ENCODE peak calls at places on chromosomes 11 and 22, in four cellular contexts. Q is naive thymus-derived CD4-positive, alpha-beta T cell; N is C1 segment of cervical spinal cord; I is iris pigment epithelial cell. Z is an unnamed sample.
A peak's percentile ranks its signal among the peaks of the same experiment; 100 is the strongest.

GRCh38 chr11:78424334-78425270 is 7.0 kb upstream of the GAB2 start:
- DNase-seq in Q (no peak), N (no peak), I (peak; percentile 78), Z (peak; percentile 67)

GRCh38 chr22:35604671-35605457 is 12.3 kb downstream of the MB start:
- DNase-seq in Q (no peak), N (no peak), I (peak; percentile 6), Z (no peak)

GRCh38 chr11:112285918-112286317 is 25.3 kb upstream of the PLET1 start:
- DNase-seq in Q (no peak), N (no peak), I (peak; percentile 76), Z (no peak)

GRCh38 chr11:55497068-55497467 is 57.2 kb upstream of the OR4C15 start:
- DNase-seq in Q (no peak), N (no peak), I (no peak), Z (no peak)

GRCh38 chr11:31645747-31646146 is 136.2 kb downstream of the ELP4 start:
- DNase-seq in Q (no peak), N (no peak), I (peak; percentile 93), Z (no peak)

GRCh38 chr11:45238724-45239123 is 47.4 kb downstream of the SYT13 start:
- DNase-seq in Q (no peak), N (no peak), I (peak; percentile 84), Z (no peak)

GRCh38 chr22:26949193-26949592 is 291.8 kb downstream of the MIAT start:
- DNase-seq in Q (no peak), N (no peak), I (peak; percentile 9), Z (no peak)

GRCh38 chr22:21665047-21665851 is 563 bp upstream of the PPIL2 start:
- DNase-seq in Q (no peak), N (no peak), I (no peak), Z (no peak)

GRCh38 chr22:38397189-38398097 is 57.6 kb downstream of the KCNJ4 start:
- DNase-seq in Q (no peak), N (peak; percentile 17), I (peak; percentile 26), Z (peak; percentile 40)

GRCh38 chr11:69558519-69558941 is 77.1 kb downstream of the LINC01488 start:
- DNase-seq in Q (peak; percentile 45), N (no peak), I (no peak), Z (no peak)

GRCh38 chr11:85767277-85767676 is 43.7 kb downstream of the SYTL2 start:
- DNase-seq in Q (no peak), N (no peak), I (no peak), Z (no peak)

GRCh38 chr11:120170741-120171261 is 32.9 kb upstream of the TRIM29 start:
- DNase-seq in Q (no peak), N (no peak), I (no peak), Z (no peak)

GRCh38 chr11:17423533-17424310 is 35.3 kb upstream of the KCNJ11 start:
- DNase-seq in Q (no peak), N (no peak), I (no peak), Z (no peak)

GRCh38 chr22:36377022-36377631 is 10.6 kb downstream of the MYH9 start:
- DNase-seq in Q (peak; percentile 85), N (no peak), I (no peak), Z (peak; percentile 66)

GRCh38 chr11:56948991-56949390 is 39.7 kb upstream of the OR5AK2 start:
- DNase-seq in Q (no peak), N (no peak), I (no peak), Z (no peak)

GRCh38 chr11:44601471-44602370 is 36.3 kb downstream of the CD82 start:
- DNase-seq in Q (no peak), N (no peak), I (no peak), Z (peak; percentile 54)

GRCh38 chr22:42930810-42931420 is 73.8 kb upstream of the ARFGAP3 start:
- DNase-seq in Q (no peak), N (no peak), I (peak; percentile 50), Z (no peak)

GRCh38 chr11:67252831-67253239 is 13.4 kb upstream of the GRK2 start:
- DNase-seq in Q (peak; percentile 48), N (peak; percentile 22), I (peak; percentile 51), Z (no peak)

GRCh38 chr11:117187428-117187798 is 8.9 kb downstream of the SIDT2 start:
- DNase-seq in Q (no peak), N (no peak), I (no peak), Z (no peak)

GRCh38 chr11:126090452-126090851 is 27.8 kb upstream of the CDON start:
- DNase-seq in Q (no peak), N (no peak), I (no peak), Z (no peak)

GRCh38 chr11:103413266-103413888 is 304.2 kb downstream of the DYNC2H1 start:
- DNase-seq in Q (no peak), N (no peak), I (peak; percentile 50), Z (no peak)

GRCh38 chr11:114317738-114318137 is 21.5 kb downstream of the NNMT start:
- DNase-seq in Q (no peak), N (no peak), I (no peak), Z (no peak)

GRCh38 chr11:8223513-8223899 is 40.2 kb downstream of the LMO1 start:
- DNase-seq in Q (no peak), N (no peak), I (peak; percentile 36), Z (no peak)

GRCh38 chr22:35315855-35316745 is 16.4 kb downstream of the TOM1 start:
- DNase-seq in Q (no peak), N (no peak), I (no peak), Z (no peak)

GRCh38 chr11:77174559-77174958 is 46.5 kb downstream of the MYO7A start:
- DNase-seq in Q (no peak), N (no peak), I (no peak), Z (no peak)

GRCh38 chr22:46596819-46597218 is 23.4 kb upstream of the GRAMD4 start:
- DNase-seq in Q (no peak), N (no peak), I (no peak), Z (no peak)

GRCh38 chr11:95318459-95318858 is 87.5 kb upstream of the SESN3 start:
- DNase-seq in Q (no peak), N (no peak), I (no peak), Z (no peak)

GRCh38 chr11:44096360-44097188 is 1.1 kb downstream of the EXT2 start:
- DNase-seq in Q (peak; percentile 8), N (no peak), I (no peak), Z (no peak)

GRCh38 chr11:9320047-9320446 is 5.7 kb upstream of the TMEM41B start:
- DNase-seq in Q (no peak), N (no peak), I (peak; percentile 20), Z (no peak)

GRCh38 chr11:59221438-59221837 is 8.7 kb upstream of the MPEG1 start:
- DNase-seq in Q (no peak), N (no peak), I (peak; percentile 93), Z (no peak)

GRCh38 chr11:32400196-32400595 is 35.1 kb downstream of the WT1 start:
- DNase-seq in Q (no peak), N (no peak), I (peak; percentile 50), Z (no peak)

GRCh38 chr11:34356918-34357645 is 728 bp downstream of the ABTB2 start:
- DNase-seq in Q (peak; percentile 52), N (peak; percentile 45), I (peak; percentile 72), Z (peak; percentile 37)

GRCh38 chr11:133948711-133949110 is 8.1 kb downstream of the IGSF9B start:
- DNase-seq in Q (no peak), N (no peak), I (no peak), Z (no peak)

GRCh38 chr11:88475991-88476418 is 138.5 kb upstream of the CTSC start:
- DNase-seq in Q (no peak), N (no peak), I (peak; percentile 10), Z (no peak)

GRCh38 chr11:30433831-30434230 is 110.9 kb downstream of the ARL14EP start:
- DNase-seq in Q (no peak), N (no peak), I (no peak), Z (no peak)

GRCh38 chr11:72411623-72412532 is 22.5 kb downstream of the CLPB start:
- DNase-seq in Q (peak; percentile 22), N (peak; percentile 33), I (no peak), Z (peak; percentile 83)